ENCODE peak calls at places on chromosome 4, in nine cellular contexts. M is SK-N-DZ; N is NCI-H1105 treated with DMSO at 0.1 percent for 48 hours; F is esophagus squamous epithelium; U is M059J; Q is HT-29; W is CD8-positive, alpha-beta T cell; Z is EL; L is cardiac muscle cell. I is an unnamed sample.

GRCh38 chr4:138562544-138562961 is 320.4 kb upstream of the SLC7A11 start:
- DNase-seq in M (no peak), N (no peak), F (no peak), U (peak; percentile 40), Q (no peak), W (no peak), Z (peak; percentile 58), L (peak; percentile 27), I (no peak)

GRCh38 chr4:76208005-76208765 is 5.4 kb downstream of the SCARB2 start:
- DNase-seq in M (peak; percentile 15), N (no peak), F (no peak), U (peak; percentile 21), Q (peak; percentile 70), W (no peak), Z (peak; percentile 91), L (peak; percentile 94), I (peak; percentile 36)

GRCh38 chr4:7392438-7393374 is 42.0 kb downstream of the PSAPL1 start:
- DNase-seq in M (no peak), N (no peak), F (no peak), U (no peak), Q (no peak), W (no peak), Z (peak; percentile 37), L (peak; percentile 43), I (no peak)

GRCh38 chr4:7124643-7125442 is 57.0 kb upstream of the GRPEL1 start:
- DNase-seq in M (no peak), N (peak; percentile 68), F (no peak), U (peak; percentile 83), Q (no peak), W (no peak), Z (peak; percentile 82), L (peak; percentile 91), I (peak; percentile 8)

GRCh38 chr4:103754844-103755243 is 35.1 kb upstream of the TACR3 start:
- DNase-seq in M (no peak), N (peak; percentile 4), F (no peak), U (peak; percentile 23), Q (no peak), W (no peak), Z (no peak), L (no peak), I (peak; percentile 15)

GRCh38 chr4:20418865-20419451 is 167.3 kb downstream of the SLIT2 start:
- DNase-seq in M (peak; percentile 20), N (peak; percentile 27), F (no peak), U (peak; percentile 75), Q (peak; percentile 51), W (no peak), Z (peak; percentile 76), L (peak; percentile 84), I (peak; percentile 13)

GRCh38 chr4:44056721-44057151 is 391.9 kb downstream of the KCTD8 start:
- DNase-seq in M (peak; percentile 97), N (no peak), F (no peak), U (no peak), Q (no peak), W (no peak), Z (no peak), L (no peak), I (no peak)

GRCh38 chr4:7759221-7759620 is 180.4 kb downstream of the AFAP1 start:
- DNase-seq in M (no peak), N (no peak), F (no peak), U (no peak), Q (no peak), W (peak; percentile 56), Z (no peak), L (no peak), I (no peak)

GRCh38 chr4:119040711-119041185 is 94.9 kb upstream of the MYOZ2 start:
- DNase-seq in M (no peak), N (no peak), F (no peak), U (peak; percentile 72), Q (no peak), W (no peak), Z (peak; percentile 86), L (peak; percentile 82), I (no peak)

GRCh38 chr4:56326363-56326762 is 60.9 kb downstream of the AASDH start:
- DNase-seq in M (no peak), N (no peak), F (no peak), U (no peak), Q (no peak), W (no peak), Z (no peak), L (peak; percentile 21), I (no peak)

GRCh38 chr4:11743961-11744360 is 315.3 kb upstream of the HS3ST1 start:
- DNase-seq in M (no peak), N (no peak), F (no peak), U (no peak), Q (no peak), W (no peak), Z (no peak), L (no peak), I (no peak)

GRCh38 chr4:69689530-69690111 is 36.6 kb upstream of the UGT2A1 start:
- DNase-seq in M (peak; percentile 2), N (peak; percentile 44), F (no peak), U (peak; percentile 28), Q (peak; percentile 75), W (no peak), Z (peak; percentile 13), L (peak; percentile 72), I (peak; percentile 7)

GRCh38 chr4:19776929-19777328 is 474.8 kb upstream of the SLIT2 start:
- DNase-seq in M (no peak), N (no peak), F (no peak), U (peak; percentile 44), Q (no peak), W (no peak), Z (peak; percentile 48), L (peak; percentile 37), I (no peak)

GRCh38 chr4:144778364-144778763 is 132.4 kb downstream of the HHIP start:
- DNase-seq in M (no peak), N (no peak), F (no peak), U (no peak), Q (no peak), W (no peak), Z (no peak), L (no peak), I (no peak)

GRCh38 chr4:80101768-80102116 is 28.7 kb upstream of the ANTXR2 start:
- DNase-seq in M (no peak), N (no peak), F (no peak), U (peak; percentile 24), Q (no peak), W (no peak), Z (no peak), L (no peak), I (no peak)

GRCh38 chr4:13888112-13888511 is 260.6 kb upstream of the BOD1L1 start:
- DNase-seq in M (no peak), N (no peak), F (no peak), U (peak; percentile 93), Q (no peak), W (no peak), Z (peak; percentile 89), L (peak; percentile 91), I (no peak)

GRCh38 chr4:78534286-78534955 is 17.1 kb upstream of the ANXA3 start:
- DNase-seq in M (no peak), N (no peak), F (no peak), U (peak; percentile 37), Q (peak; percentile 96), W (no peak), Z (no peak), L (no peak), I (no peak)